ENCODE peak calls at places on chromosomes 16 and 17, in seven cellular contexts. F is testis, J is uterus, U is lung, V is HepG2, P is PC-3, O is pancreas. E is an unnamed sample. For H3K4me1, the result is how much of the 10 kb centered on the place peaks cover.

GRCh38 chr16:67028167-67028554 is 788 bp upstream of the CBFB start:
- DNase-seq in F (peak), J (no peak), U (no peak), V (no peak), P (no peak), O (no peak), E (no peak)

GRCh38 chr17:12996941-12997340 is 20.9 kb downstream of the ELAC2 start:
- DNase-seq in F (no peak), J (no peak), U (no peak), V (no peak), P (no peak), O (no peak), E (no peak)

GRCh38 chr17:7875804-7876203 is 12.8 kb upstream of the CHD3 start:
- DNase-seq in F (no peak), J (no peak), U (no peak), V (no peak), P (no peak), O (no peak), E (no peak)

GRCh38 chr16:30948956-30949654 is at the start of gene ORAI3:
- DNase-seq in F (peak), J (peak), U (peak), V (no peak), P (peak), O (peak), E (peak)

GRCh38 chr17:47713980-47714689 is 18.9 kb upstream of the TBX21 start:
- DNase-seq in F (no peak), J (no peak), U (no peak), V (no peak), P (no peak), O (no peak), E (no peak)

GRCh38 chr17:76080934-76081287 is 1.9 kb downstream of the ZACN start:
- DNase-seq in F (no peak), J (no peak), U (no peak), V (no peak), P (no peak), O (no peak), E (no peak)

GRCh38 chr16:48605518-48606110 is 4.4 kb downstream of the N4BP1 start:
- DNase-seq in F (no peak), J (no peak), U (no peak), V (no peak), P (no peak), O (no peak), E (no peak)

GRCh38 chr17:59783221-59784016 is 76.0 kb downstream of the VMP1 start:
- DNase-seq in F (no peak), J (no peak), U (no peak), V (no peak), P (peak), O (no peak), E (no peak)

GRCh38 chr17:73003487-73003886 is 89.0 kb downstream of the SLC39A11 start:
- DNase-seq in F (no peak), J (no peak), U (no peak), V (peak), P (peak), O (peak), E (no peak)

GRCh38 chr17:70100983-70101382 is 26.0 kb downstream of the KCNJ16 start:
- DNase-seq in F (no peak), J (no peak), U (no peak), V (no peak), P (peak), O (no peak), E (no peak)

GRCh38 chr16:3182608-3183444 is 5.2 kb upstream of the OR1F1 start:
- DNase-seq in F (no peak), J (no peak), U (no peak), V (peak), P (peak), O (peak), E (peak)

GRCh38 chr16:89455178-89455577 is 35.2 kb downstream of the ANKRD11 start:
- DNase-seq in F (no peak), J (no peak), U (no peak), V (no peak), P (no peak), O (no peak), E (no peak)

GRCh38 chr16:89452925-89453324 is 37.4 kb downstream of the ANKRD11 start:
- DNase-seq in F (no peak), J (no peak), U (no peak), V (no peak), P (no peak), O (no peak), E (no peak)

GRCh38 chr16:89455692-89456091 is 34.7 kb downstream of the ANKRD11 start:
- DNase-seq in F (no peak), J (no peak), U (no peak), V (no peak), P (peak), O (no peak), E (no peak)

GRCh38 chr16:89452241-89452640 is 38.1 kb downstream of the ANKRD11 start:
- DNase-seq in F (no peak), J (no peak), U (no peak), V (no peak), P (no peak), O (no peak), E (no peak)

DNA sequence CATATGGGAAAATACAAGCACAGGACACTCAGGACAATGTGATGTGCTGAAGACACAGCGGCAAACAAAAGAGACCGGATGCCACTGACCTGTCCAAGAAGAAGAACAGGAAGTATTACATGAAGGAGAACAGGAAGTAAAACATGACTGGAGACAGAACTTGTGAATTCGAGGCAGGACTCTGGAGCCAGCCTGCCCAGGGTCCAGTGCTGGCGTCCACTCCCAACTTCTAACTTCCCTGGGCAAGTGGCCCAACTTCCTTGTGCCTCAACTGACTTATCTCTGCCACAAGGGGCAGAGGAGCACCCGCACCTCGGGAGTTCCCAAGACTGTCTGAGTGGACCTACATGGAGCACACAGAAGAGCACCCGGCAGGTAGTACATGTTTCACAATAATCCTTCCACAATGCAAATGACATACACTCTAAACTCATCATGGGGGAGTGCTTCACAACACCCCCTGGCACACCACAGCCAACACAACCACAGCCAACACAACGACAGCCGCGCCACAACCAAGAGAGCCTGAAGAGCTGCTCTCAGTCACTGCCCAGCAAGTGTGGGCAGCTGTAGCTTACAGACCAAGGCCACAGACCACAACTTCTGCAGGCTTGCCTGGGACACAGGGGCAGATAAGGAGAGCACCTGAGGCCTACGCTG is 36.6 kb downstream of the ANKRD11 start:
- DNase-seq in F (no peak), J (no peak), U (no peak), V (no peak), P (peak), O (peak), E (peak)
- TF ChIP-seq CTCF in F (no peak), J (no peak), U (no peak), V (no peak), P (peak), O (no peak), E (no peak)

GRCh38 chr17:79657036-79657435 is 46.2 kb upstream of the RBFOX3 start:
- DNase-seq in F (peak), J (no peak), U (no peak), V (no peak), P (no peak), O (no peak), E (no peak)
- H3K4me1 ChIP-seq in F (under half), J (under half), U (under half), V (under half), P (under half), O (under half), E (under half)

DNA sequence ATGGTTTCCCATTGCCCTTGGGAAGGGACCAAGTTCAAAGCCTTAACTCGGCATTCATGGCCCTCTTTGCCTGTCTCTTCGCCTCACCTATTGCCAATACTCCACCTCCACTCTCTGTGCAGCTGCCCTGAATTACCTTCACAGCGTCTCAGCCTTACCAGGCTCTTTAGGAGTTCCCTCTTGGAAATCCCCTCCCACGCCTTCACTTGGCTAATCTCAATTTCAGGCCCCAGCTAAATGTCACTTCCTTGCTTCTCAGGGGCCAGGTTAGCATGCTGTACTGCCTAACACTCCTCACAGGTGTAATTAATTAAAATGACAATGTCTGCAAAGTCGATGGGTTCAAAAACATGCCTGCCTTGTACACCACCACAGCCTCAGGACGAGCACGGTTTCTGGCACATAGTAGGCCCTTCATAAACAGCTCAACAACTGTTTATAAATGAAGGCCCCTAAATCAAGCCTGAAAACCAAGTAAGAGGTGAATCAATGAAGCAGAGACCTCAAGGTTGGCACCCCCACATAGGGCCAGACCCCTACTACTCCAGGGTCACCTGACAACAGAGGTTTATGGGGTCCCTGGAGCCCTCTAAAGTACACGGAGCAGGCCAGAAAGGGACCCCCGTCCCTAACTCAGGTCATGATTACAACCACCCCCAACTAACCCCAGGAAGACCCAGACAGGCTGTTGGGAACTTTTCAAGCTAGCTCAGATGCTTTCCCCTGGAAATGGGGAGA is 11.2 kb upstream of the EEF2K start:
- DNase-seq in F (no peak), J (no peak), U (no peak), V (no peak), P (no peak), O (no peak), E (no peak)
- H3K4me3 ChIP-seq in F (no peak), J (no peak), U (no peak), V (no peak), P (no peak), O (no peak), E (no peak)

DNA sequence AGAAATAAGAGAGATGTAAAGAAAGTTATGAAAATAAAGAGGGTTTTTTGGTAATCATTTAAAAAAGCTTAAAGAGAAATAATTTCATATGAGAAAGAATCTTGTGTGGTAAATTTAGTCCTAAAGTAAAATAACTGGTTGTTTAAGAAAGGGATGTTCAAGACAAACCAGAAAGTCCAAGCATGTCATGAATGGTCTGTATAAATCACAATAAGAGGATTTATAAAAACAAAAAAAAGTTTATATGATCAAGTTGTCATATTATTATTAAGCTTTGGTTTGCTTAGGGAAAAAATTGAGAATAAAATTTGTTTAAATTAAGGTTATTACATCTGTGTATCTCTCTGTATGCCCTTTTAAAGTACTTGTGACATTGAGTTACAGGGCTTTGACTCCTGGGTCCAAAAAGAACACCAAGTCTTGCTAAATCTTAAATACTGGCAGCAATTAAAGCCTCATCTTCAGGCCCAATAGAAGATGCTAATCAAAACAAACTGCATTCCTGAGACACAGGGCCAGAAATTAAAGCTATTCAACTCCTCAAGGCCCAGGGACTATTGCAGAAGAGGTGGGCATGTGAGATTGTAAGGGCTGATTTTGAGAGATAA is 15.6 kb upstream of the TRIM25 start:
- DNase-seq in F (no peak), J (no peak), U (no peak), V (no peak), P (peak), O (no peak), E (no peak)
- TF ChIP-seq CTCF in F (no peak), J (no peak), U (no peak), V (no peak), P (no peak), O (no peak), E (no peak)

GRCh38 chr17:15657868-15658775 is 26.0 kb downstream of the TRIM16 start:
- DNase-seq in F (no peak), J (no peak), U (no peak), V (no peak), P (peak), O (no peak), E (no peak)

GRCh38 chr17:15652960-15653359 is 31.2 kb downstream of the TRIM16 start:
- DNase-seq in F (no peak), J (no peak), U (no peak), V (no peak), P (no peak), O (no peak), E (no peak)

GRCh38 chr17:15651583-15652110 is 32.1 kb upstream of the FBXW10B start:
- DNase-seq in F (peak), J (peak), U (peak), V (peak), P (peak), O (peak), E (peak)

GRCh38 chr17:15651001-15651582 is 31.6 kb upstream of the FBXW10B start:
- DNase-seq in F (no peak), J (no peak), U (no peak), V (no peak), P (peak), O (no peak), E (no peak)

GRCh38 chr17:15655162-15655561 is 28.9 kb downstream of the TRIM16 start:
- DNase-seq in F (no peak), J (no peak), U (no peak), V (no peak), P (peak), O (no peak), E (peak)
- H3K4me1 ChIP-seq in F (under half), J (under half), U (under half), V (under half), P (under half), O (under half), E (under half)

GRCh38 chr16:1105888-1106620 is 10.0 kb upstream of the C1QTNF8 start:
- DNase-seq in F (peak), J (peak), U (peak), V (peak), P (peak), O (peak), E (peak)

GRCh38 chr16:1101573-1102332 is 5.7 kb upstream of the C1QTNF8 start:
- DNase-seq in F (no peak), J (no peak), U (no peak), V (no peak), P (no peak), O (no peak), E (no peak)

GRCh38 chr16:1102333-1102700 is 6.3 kb upstream of the C1QTNF8 start:
- DNase-seq in F (no peak), J (no peak), U (no peak), V (no peak), P (no peak), O (no peak), E (no peak)

GRCh38 chr16:1102921-1103648 is 7.0 kb upstream of the C1QTNF8 start:
- DNase-seq in F (peak), J (peak), U (peak), V (no peak), P (peak), O (peak), E (peak)

GRCh38 chr16:1103649-1104005 is 7.6 kb upstream of the C1QTNF8 start:
- DNase-seq in F (no peak), J (no peak), U (no peak), V (no peak), P (no peak), O (no peak), E (no peak)
- H3K4me3 ChIP-seq in F (no peak), J (no peak), U (no peak), V (no peak), P (no peak), O (no peak), E (no peak)

GRCh38 chr17:14211246-14211645 is 25.4 kb downstream of the CDRT15 start:
- DNase-seq in F (no peak), J (no peak), U (no peak), V (no peak), P (no peak), O (no peak), E (no peak)
- TF ChIP-seq CTCF in F (no peak), J (no peak), U (no peak), V (no peak), P (no peak), O (no peak), E (no peak)